ENCODE peak calls at places on chromosomes 7 and 10, in five cellular contexts. One of them, this sample, is unnamed. For H3K9me3, the result is how much of the 10 kb centered on the place peaks cover.

GRCh38 chr10:20891338-20891714 is 5.8 kb downstream of the NEBL start:
- DNase-seq in astrocyte: peak
- DNase-seq in mammary epithelial cell: peak
- DNase-seq in upper lobe of left lung: no peak
- DNase-seq in prostate gland: no peak
- DNase-seq in this sample: no peak

GRCh38 chr10:58189269-58189668 is 78.4 kb downstream of the IPMK start:
- DNase-seq in astrocyte: peak
- DNase-seq in mammary epithelial cell: peak
- DNase-seq in upper lobe of left lung: no peak
- DNase-seq in prostate gland: peak
- DNase-seq in this sample: peak

GRCh38 chr10:132677096-132677904 is 108.6 kb downstream of the NKX6-2 start:
- DNase-seq in astrocyte: no peak
- DNase-seq in mammary epithelial cell: no peak
- DNase-seq in upper lobe of left lung: no peak
- DNase-seq in prostate gland: no peak
- DNase-seq in this sample: no peak

GRCh38 chr7:127858091-127858914 is 172.9 kb downstream of the LRRC4 start:
- DNase-seq in astrocyte: no peak
- DNase-seq in mammary epithelial cell: no peak
- DNase-seq in upper lobe of left lung: peak
- DNase-seq in prostate gland: no peak
- DNase-seq in this sample: no peak

GRCh38 chr7:43164757-43165156 is 52.3 kb downstream of the HECW1 start:
- DNase-seq in astrocyte: peak
- DNase-seq in mammary epithelial cell: peak
- DNase-seq in upper lobe of left lung: no peak
- DNase-seq in prostate gland: no peak
- DNase-seq in this sample: peak

GRCh38 chr7:105790996-105791395 is 85.4 kb downstream of the ATXN7L1 start:
- DNase-seq in astrocyte: no peak
- DNase-seq in mammary epithelial cell: peak
- DNase-seq in upper lobe of left lung: no peak
- DNase-seq in prostate gland: no peak
- DNase-seq in this sample: no peak

GRCh38 chr7:50793115-50793946 is 10.6 kb upstream of the GRB10 start:
- DNase-seq in astrocyte: no peak
- DNase-seq in mammary epithelial cell: no peak
- DNase-seq in upper lobe of left lung: peak
- DNase-seq in prostate gland: peak
- DNase-seq in this sample: no peak

GRCh38 chr7:3649678-3650445 is 348.8 kb downstream of the SDK1 start:
- DNase-seq in astrocyte: peak
- DNase-seq in mammary epithelial cell: peak
- DNase-seq in upper lobe of left lung: no peak
- DNase-seq in prostate gland: no peak
- DNase-seq in this sample: no peak

GRCh38 chr7:36186359-36186758 is 33.3 kb downstream of the EEPD1 start:
- DNase-seq in astrocyte: no peak
- DNase-seq in mammary epithelial cell: no peak
- DNase-seq in upper lobe of left lung: no peak
- DNase-seq in prostate gland: no peak
- DNase-seq in this sample: no peak

GRCh38 chr10:132502544-132503300 is 34.9 kb upstream of the INPP5A start:
- DNase-seq in astrocyte: no peak
- DNase-seq in mammary epithelial cell: no peak
- DNase-seq in upper lobe of left lung: no peak
- DNase-seq in prostate gland: no peak
- DNase-seq in this sample: no peak

GRCh38 chr7:111006691-111007090 is 84.2 kb upstream of the LRRN3 start:
- DNase-seq in astrocyte: peak
- DNase-seq in mammary epithelial cell: no peak
- DNase-seq in upper lobe of left lung: no peak
- DNase-seq in prostate gland: no peak
- DNase-seq in this sample: peak

GRCh38 chr10:13536674-13537366 is 8.0 kb upstream of the BEND7 start:
- DNase-seq in astrocyte: peak
- DNase-seq in mammary epithelial cell: peak
- DNase-seq in upper lobe of left lung: no peak
- DNase-seq in prostate gland: peak
- DNase-seq in this sample: no peak

GRCh38 chr7:102258073-102258748 is 28.5 kb upstream of the SH2B2 start:
- DNase-seq in astrocyte: no peak
- DNase-seq in mammary epithelial cell: no peak
- DNase-seq in upper lobe of left lung: no peak
- DNase-seq in prostate gland: no peak
- DNase-seq in this sample: no peak

DNA sequence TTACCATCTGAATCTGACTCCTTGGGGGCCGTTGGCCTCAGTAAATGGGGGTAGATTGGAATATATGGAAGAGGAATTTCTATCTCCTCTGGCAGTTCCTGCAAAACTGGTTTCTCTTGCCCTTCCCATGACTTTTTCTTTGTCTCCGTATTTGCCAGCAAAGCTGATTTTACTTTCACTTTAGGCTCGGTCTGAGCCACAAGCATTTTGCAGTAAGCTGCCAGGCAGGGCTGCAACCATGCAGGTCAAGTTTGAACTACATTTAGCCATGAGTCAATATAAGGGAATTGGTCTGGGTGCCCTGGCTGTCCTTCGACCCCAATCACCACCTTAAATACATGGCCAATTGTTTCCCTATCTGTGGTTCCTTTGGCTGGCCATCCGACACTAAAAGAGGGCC is 104.3 kb downstream of the TRIM24 start:
- DNase-seq in astrocyte: peak
- DNase-seq in mammary epithelial cell: peak
- DNase-seq in upper lobe of left lung: no peak
- DNase-seq in prostate gland: peak
- DNase-seq in this sample: no peak
- H3K9me3 ChIP-seq in astrocyte: under half
- H3K9me3 ChIP-seq in mammary epithelial cell: under half
- H3K9me3 ChIP-seq in upper lobe of left lung: under half
- H3K9me3 ChIP-seq in prostate gland: under half
- H3K9me3 ChIP-seq in this sample: under half

GRCh38 chr10:93758911-93759410 is 1.2 kb downstream of the LGI1 start:
- DNase-seq in astrocyte: no peak
- DNase-seq in mammary epithelial cell: no peak
- DNase-seq in upper lobe of left lung: no peak
- DNase-seq in prostate gland: no peak
- DNase-seq in this sample: no peak
- H3K4me3 ChIP-seq in astrocyte: no peak
- H3K4me3 ChIP-seq in mammary epithelial cell: no peak
- H3K4me3 ChIP-seq in upper lobe of left lung: no peak
- H3K4me3 ChIP-seq in prostate gland: no peak
- H3K4me3 ChIP-seq in this sample: no peak

GRCh38 chr7:63114371-63114985 is 884.2 kb upstream of the ZNF722 start:
- DNase-seq in astrocyte: no peak
- DNase-seq in mammary epithelial cell: no peak
- DNase-seq in upper lobe of left lung: peak
- DNase-seq in prostate gland: no peak
- DNase-seq in this sample: no peak
- H3K9me3 ChIP-seq in astrocyte: under half
- H3K9me3 ChIP-seq in mammary epithelial cell: under half
- H3K9me3 ChIP-seq in upper lobe of left lung: under half
- H3K9me3 ChIP-seq in prostate gland: under half
- H3K9me3 ChIP-seq in this sample: under half

GRCh38 chr7:137458399-137458798 is 114.9 kb upstream of the PTN start:
- DNase-seq in astrocyte: no peak
- DNase-seq in mammary epithelial cell: peak
- DNase-seq in upper lobe of left lung: no peak
- DNase-seq in prostate gland: no peak
- DNase-seq in this sample: no peak

GRCh38 chr7:137462847-137463246 is 119.3 kb upstream of the PTN start:
- DNase-seq in astrocyte: no peak
- DNase-seq in mammary epithelial cell: no peak
- DNase-seq in upper lobe of left lung: no peak
- DNase-seq in prostate gland: no peak
- DNase-seq in this sample: no peak

DNA sequence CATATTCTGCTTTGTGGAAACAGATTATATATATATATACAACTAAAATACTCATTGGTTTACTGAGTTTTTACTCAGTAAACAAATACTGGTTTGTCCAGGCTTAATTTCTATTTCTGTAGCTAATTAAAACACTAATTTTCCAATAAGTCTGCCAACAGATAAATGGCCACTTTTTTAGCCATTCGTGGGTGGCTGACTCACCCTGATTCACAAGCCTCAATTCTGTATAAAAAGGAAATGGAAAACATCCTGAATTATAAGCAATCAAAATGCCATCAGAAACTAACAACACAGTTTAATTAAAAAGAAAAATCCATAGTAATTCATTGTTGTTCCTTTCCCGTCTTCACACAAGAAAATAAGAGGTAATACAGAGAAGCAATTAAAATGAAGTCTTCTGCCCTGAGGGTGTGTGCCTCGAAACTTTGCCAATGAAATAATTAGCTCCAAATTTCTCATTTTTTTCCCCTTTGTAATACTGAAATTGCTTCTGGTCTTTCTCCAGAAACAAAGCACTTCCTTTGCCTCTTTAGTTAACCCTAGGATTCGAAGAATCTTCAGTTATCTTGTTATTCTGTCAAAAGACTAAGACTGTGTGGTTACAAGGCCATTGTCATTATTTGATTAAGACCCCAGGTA is 118.7 kb upstream of the PTN start:
- DNase-seq in astrocyte: peak
- DNase-seq in mammary epithelial cell: peak
- DNase-seq in upper lobe of left lung: no peak
- DNase-seq in prostate gland: no peak
- DNase-seq in this sample: no peak
- H3K4me3 ChIP-seq in astrocyte: no peak
- H3K4me3 ChIP-seq in mammary epithelial cell: no peak
- H3K4me3 ChIP-seq in upper lobe of left lung: no peak
- H3K4me3 ChIP-seq in prostate gland: no peak
- H3K4me3 ChIP-seq in this sample: no peak

GRCh38 chr10:71820966-71821365 is 30.1 kb downstream of the PSAP start:
- DNase-seq in astrocyte: no peak
- DNase-seq in mammary epithelial cell: no peak
- DNase-seq in upper lobe of left lung: no peak
- DNase-seq in prostate gland: no peak
- DNase-seq in this sample: no peak
- H3K9me3 ChIP-seq in astrocyte: under half
- H3K9me3 ChIP-seq in mammary epithelial cell: under half
- H3K9me3 ChIP-seq in upper lobe of left lung: under half
- H3K9me3 ChIP-seq in prostate gland: under half
- H3K9me3 ChIP-seq in this sample: under half

GRCh38 chr7:2528481-2529095 is 9.0 kb downstream of the LFNG start:
- DNase-seq in astrocyte: no peak
- DNase-seq in mammary epithelial cell: no peak
- DNase-seq in upper lobe of left lung: peak
- DNase-seq in prostate gland: no peak
- DNase-seq in this sample: no peak
- H3K4me3 ChIP-seq in astrocyte: no peak
- H3K4me3 ChIP-seq in mammary epithelial cell: no peak
- H3K4me3 ChIP-seq in upper lobe of left lung: no peak
- H3K4me3 ChIP-seq in prostate gland: no peak
- H3K4me3 ChIP-seq in this sample: no peak

DNA sequence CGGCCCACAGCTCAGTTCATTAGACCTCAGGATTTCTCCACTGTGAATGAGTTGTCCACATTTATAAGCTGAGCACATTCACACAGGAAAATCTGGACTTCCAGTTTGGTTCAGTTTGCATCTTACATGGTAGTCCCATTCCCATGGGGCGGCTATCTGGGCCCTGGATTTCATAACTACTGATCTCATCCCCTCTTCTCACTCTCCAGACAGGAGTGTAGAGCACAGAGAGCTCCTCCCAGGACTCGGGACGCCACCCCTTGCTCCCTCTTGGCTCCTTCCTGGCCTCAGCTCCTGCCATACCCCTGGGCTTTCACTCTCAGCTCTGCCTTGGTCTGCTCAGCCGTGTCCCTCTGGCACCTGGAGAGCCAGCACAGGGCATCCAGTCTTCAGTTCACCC is 117.6 kb upstream of the TCERG1L start:
- DNase-seq in astrocyte: no peak
- DNase-seq in mammary epithelial cell: no peak
- DNase-seq in upper lobe of left lung: no peak
- DNase-seq in prostate gland: no peak
- DNase-seq in this sample: no peak
- H3K9me3 ChIP-seq in astrocyte: under half
- H3K9me3 ChIP-seq in mammary epithelial cell: under half
- H3K9me3 ChIP-seq in upper lobe of left lung: under half
- H3K9me3 ChIP-seq in prostate gland: under half
- H3K9me3 ChIP-seq in this sample: half or more

DNA sequence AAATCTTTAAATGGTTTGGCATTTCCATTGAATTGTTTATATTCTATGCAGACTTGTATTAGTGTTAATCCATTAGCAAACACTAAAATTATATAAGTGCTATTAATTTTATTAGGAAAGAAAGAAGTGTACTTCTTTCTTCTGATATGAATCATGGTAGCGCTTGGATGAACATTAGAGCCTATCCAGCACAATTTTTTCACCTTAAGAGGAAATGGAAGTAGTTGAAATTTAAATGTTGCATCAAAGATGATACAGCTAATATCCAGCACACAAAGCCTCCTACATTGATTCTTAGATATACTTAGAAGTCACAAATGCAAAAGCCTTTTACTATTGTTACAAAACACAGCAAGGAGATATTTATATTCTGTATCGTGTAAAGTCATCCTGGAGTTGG is 174.5 kb downstream of the AHR start:
- DNase-seq in astrocyte: no peak
- DNase-seq in mammary epithelial cell: no peak
- DNase-seq in upper lobe of left lung: no peak
- DNase-seq in prostate gland: no peak
- DNase-seq in this sample: no peak
- H3K4me3 ChIP-seq in astrocyte: no peak
- H3K4me3 ChIP-seq in mammary epithelial cell: no peak
- H3K4me3 ChIP-seq in upper lobe of left lung: no peak
- H3K4me3 ChIP-seq in prostate gland: no peak
- H3K4me3 ChIP-seq in this sample: no peak

GRCh38 chr7:157900011-157900410 is 563.2 kb downstream of the DNAJB6 start:
- DNase-seq in astrocyte: no peak
- DNase-seq in mammary epithelial cell: no peak
- DNase-seq in upper lobe of left lung: no peak
- DNase-seq in prostate gland: peak
- DNase-seq in this sample: no peak
- H3K9me3 ChIP-seq in astrocyte: under half
- H3K9me3 ChIP-seq in mammary epithelial cell: under half
- H3K9me3 ChIP-seq in upper lobe of left lung: under half
- H3K9me3 ChIP-seq in prostate gland: under half
- H3K9me3 ChIP-seq in this sample: half or more

DNA sequence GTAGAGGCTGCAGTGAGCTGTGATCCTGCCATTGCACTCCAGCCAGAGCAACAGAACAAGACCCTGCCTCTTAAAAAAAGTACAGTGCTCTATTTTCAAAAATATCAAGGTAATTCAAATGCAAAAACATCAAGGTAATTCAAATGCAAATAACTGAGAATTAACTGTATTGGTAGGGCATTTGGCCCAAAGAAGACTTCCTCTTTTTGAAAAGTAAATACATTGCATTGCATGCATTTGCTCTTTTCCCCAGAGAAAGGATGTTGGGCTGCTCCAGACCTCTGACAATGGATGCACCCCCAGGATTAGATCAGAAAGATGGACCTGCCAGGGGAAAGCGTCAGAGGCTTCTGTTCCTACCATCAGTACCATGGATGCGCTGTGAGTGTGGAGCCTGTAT is 93.4 kb upstream of the LYZL2 start:
- DNase-seq in astrocyte: no peak
- DNase-seq in mammary epithelial cell: no peak
- DNase-seq in upper lobe of left lung: no peak
- DNase-seq in prostate gland: no peak
- DNase-seq in this sample: no peak
- H3K4me3 ChIP-seq in astrocyte: no peak
- H3K4me3 ChIP-seq in mammary epithelial cell: no peak
- H3K4me3 ChIP-seq in upper lobe of left lung: no peak
- H3K4me3 ChIP-seq in prostate gland: no peak
- H3K4me3 ChIP-seq in this sample: no peak